ENCODE peak calls at places on chromosomes 3 and 15, in four cellular contexts. One of them, this sample, is unnamed.

GRCh38 chr3:23600178-23600577 is 205.6 kb upstream of the UBE2E1 start:
- DNase-seq in HT-29: no peak
- DNase-seq in endothelial cell: no peak
- DNase-seq in stimulated activated CD8-positive, alpha-beta memory T cell treated with anti-CD3 and anti-CD28 coated beads, Interleukin-2, amount 100 ng/mL, for 1 hour: no peak
- DNase-seq in this sample: no peak

GRCh38 chr15:78353093-78353492 is 12.9 kb downstream of the CRABP1 start:
- DNase-seq in stimulated activated CD8-positive, alpha-beta memory T cell treated with anti-CD3 and anti-CD28 coated beads, Interleukin-2, amount 100 ng/mL, for 1 hour: no peak
- DNase-seq in HT-29: peak; percentile 28
- DNase-seq in endothelial cell: no peak
- DNase-seq in this sample: peak; percentile 57

GRCh38 chr3:33791477-33792166 is 6.8 kb upstream of the PDCD6IP start:
- DNase-seq in HT-29: no peak
- DNase-seq in stimulated activated CD8-positive, alpha-beta memory T cell treated with anti-CD3 and anti-CD28 coated beads, Interleukin-2, amount 100 ng/mL, for 1 hour: no peak
- DNase-seq in endothelial cell: no peak
- DNase-seq in this sample: no peak

GRCh38 chr3:195159819-195160175 is 111.2 kb downstream of the XXYLT1 start:
- DNase-seq in stimulated activated CD8-positive, alpha-beta memory T cell treated with anti-CD3 and anti-CD28 coated beads, Interleukin-2, amount 100 ng/mL, for 1 hour: no peak
- DNase-seq in HT-29: no peak
- DNase-seq in endothelial cell: no peak
- DNase-seq in this sample: no peak

GRCh38 chr15:80437492-80437891 is 33.3 kb downstream of the ARNT2 start:
- DNase-seq in stimulated activated CD8-positive, alpha-beta memory T cell treated with anti-CD3 and anti-CD28 coated beads, Interleukin-2, amount 100 ng/mL, for 1 hour: no peak
- DNase-seq in HT-29: no peak
- DNase-seq in endothelial cell: no peak
- DNase-seq in this sample: no peak

GRCh38 chr15:96585634-96586386 is 255.3 kb downstream of the NR2F2 start:
- DNase-seq in endothelial cell: no peak
- DNase-seq in HT-29: peak; percentile 10
- DNase-seq in stimulated activated CD8-positive, alpha-beta memory T cell treated with anti-CD3 and anti-CD28 coated beads, Interleukin-2, amount 100 ng/mL, for 1 hour: no peak
- DNase-seq in this sample: no peak

GRCh38 chr3:110562621-110563020 is 509.0 kb upstream of the NECTIN3 start:
- DNase-seq in stimulated activated CD8-positive, alpha-beta memory T cell treated with anti-CD3 and anti-CD28 coated beads, Interleukin-2, amount 100 ng/mL, for 1 hour: no peak
- DNase-seq in HT-29: no peak
- DNase-seq in endothelial cell: no peak
- DNase-seq in this sample: no peak

GRCh38 chr3:97009427-97010019 is 195.1 kb downstream of the EPHA6 start:
- DNase-seq in stimulated activated CD8-positive, alpha-beta memory T cell treated with anti-CD3 and anti-CD28 coated beads, Interleukin-2, amount 100 ng/mL, for 1 hour: no peak
- DNase-seq in HT-29: no peak
- DNase-seq in endothelial cell: no peak
- DNase-seq in this sample: no peak

GRCh38 chr3:99544819-99545281 is 93.5 kb upstream of the COL8A1 start:
- DNase-seq in HT-29: no peak
- DNase-seq in endothelial cell: no peak
- DNase-seq in stimulated activated CD8-positive, alpha-beta memory T cell treated with anti-CD3 and anti-CD28 coated beads, Interleukin-2, amount 100 ng/mL, for 1 hour: no peak
- DNase-seq in this sample: no peak

GRCh38 chr3:132008841-132009638 is 25.8 kb downstream of the CPNE4 start:
- DNase-seq in stimulated activated CD8-positive, alpha-beta memory T cell treated with anti-CD3 and anti-CD28 coated beads, Interleukin-2, amount 100 ng/mL, for 1 hour: no peak
- DNase-seq in endothelial cell: no peak
- DNase-seq in HT-29: no peak
- DNase-seq in this sample: peak; percentile 20

GRCh38 chr15:55834331-55834730 is 91.4 kb upstream of the PRTG start:
- DNase-seq in endothelial cell: no peak
- DNase-seq in HT-29: no peak
- DNase-seq in stimulated activated CD8-positive, alpha-beta memory T cell treated with anti-CD3 and anti-CD28 coated beads, Interleukin-2, amount 100 ng/mL, for 1 hour: no peak
- DNase-seq in this sample: no peak

GRCh38 chr15:89783111-89783860 is 7.2 kb downstream of the MESP2 start:
- DNase-seq in endothelial cell: no peak
- DNase-seq in stimulated activated CD8-positive, alpha-beta memory T cell treated with anti-CD3 and anti-CD28 coated beads, Interleukin-2, amount 100 ng/mL, for 1 hour: no peak
- DNase-seq in HT-29: no peak
- DNase-seq in this sample: peak; percentile 45

GRCh38 chr15:50320504-50320903 is 34.5 kb downstream of the GABPB1 start:
- DNase-seq in endothelial cell: no peak
- DNase-seq in stimulated activated CD8-positive, alpha-beta memory T cell treated with anti-CD3 and anti-CD28 coated beads, Interleukin-2, amount 100 ng/mL, for 1 hour: no peak
- DNase-seq in HT-29: no peak
- DNase-seq in this sample: no peak

GRCh38 chr15:90307661-90308060 is 42.2 kb downstream of the NGRN start:
- DNase-seq in HT-29: no peak
- DNase-seq in endothelial cell: no peak
- DNase-seq in stimulated activated CD8-positive, alpha-beta memory T cell treated with anti-CD3 and anti-CD28 coated beads, Interleukin-2, amount 100 ng/mL, for 1 hour: no peak
- DNase-seq in this sample: no peak

This sample was measured in BE2C.